ENCODE peak calls at places on chromosomes 2 and 18, in ten cellular contexts. Q, N, I, Z, A, R, H, E, G and P are unnamed samples. For H3K36me3, the result is how much of the 10 kb centered on the place peaks cover.

GRCh38 chr2:208570851-208571763 is 164.5 kb downstream of the PTH2R start:
- DNase-seq in Q (no peak), N (no peak), I (no peak), Z (no peak), A (no peak), R (no peak), H (no peak), E (no peak), G (no peak), P (no peak)

GRCh38 chr18:394276-394996 is 106.1 kb downstream of the COLEC12 start:
- DNase-seq in Q (no peak), N (no peak), I (no peak), Z (no peak), A (no peak), R (no peak), H (no peak), E (no peak), G (no peak), P (no peak)

GRCh38 chr2:149483004-149483605 is 104.5 kb downstream of the MMADHC start:
- DNase-seq in Q (no peak), N (no peak), I (no peak), Z (no peak), A (no peak), R (no peak), H (no peak), E (no peak), G (no peak), P (no peak)

GRCh38 chr2:207205173-207205957 is 39.6 kb upstream of the KLF7 start:
- DNase-seq in Q (no peak), N (no peak), I (no peak), Z (no peak), A (no peak), R (no peak), H (no peak), E (no peak), G (no peak), P (no peak)

GRCh38 chr2:201358684-201359083 is 1.5 kb upstream of the FLACC1 start:
- DNase-seq in Q (no peak), N (no peak), I (no peak), Z (no peak), A (no peak), R (no peak), H (peak), E (peak), G (peak), P (no peak)

GRCh38 chr2:132448771-132449170 is 32.2 kb downstream of the GPR39 start:
- DNase-seq in Q (peak), N (no peak), I (peak), Z (no peak), A (no peak), R (no peak), H (no peak), E (no peak), G (peak), P (no peak)

GRCh38 chr2:12965540-12966269 is 249.0 kb downstream of the TRIB2 start:
- DNase-seq in Q (no peak), N (no peak), I (no peak), Z (no peak), A (no peak), R (no peak), H (no peak), E (peak), G (peak), P (no peak)

GRCh38 chr2:71129891-71130324 is at the start of gene MCEE:
- DNase-seq in Q (peak), N (peak), I (peak), Z (peak), A (peak), R (peak), H (peak), E (peak), G (no peak), P (peak)

GRCh38 chr2:158181171-158181570 is 79.5 kb downstream of the UPP2 start:
- DNase-seq in Q (no peak), N (no peak), I (no peak), Z (no peak), A (no peak), R (no peak), H (no peak), E (peak), G (no peak), P (no peak)

DNA sequence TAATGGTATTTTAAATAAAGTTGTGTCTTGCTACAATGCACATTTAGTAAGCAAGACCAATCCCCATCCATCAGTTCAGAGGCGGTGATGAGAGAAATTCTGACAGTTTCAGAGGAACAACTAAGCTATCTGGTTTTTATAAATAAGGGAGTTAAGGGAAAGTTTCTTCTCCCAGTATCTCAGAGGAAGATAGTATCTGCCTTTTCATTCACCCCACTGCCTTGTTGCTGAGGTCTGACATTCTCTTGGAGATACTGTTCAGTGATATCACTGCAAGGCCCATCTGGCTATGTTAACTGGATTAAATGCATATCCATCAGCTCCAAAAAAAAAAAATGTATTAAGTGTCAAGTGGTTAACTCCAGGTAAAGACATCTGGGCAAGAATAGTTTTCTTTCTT is 47.9 kb downstream of the RBMS1 start:
- DNase-seq in Q (no peak), N (no peak), I (no peak), Z (no peak), A (no peak), R (no peak), H (no peak), E (no peak), G (no peak), P (no peak)
- H3K4me3 ChIP-seq in Q (no peak), N (no peak), I (no peak), Z (no peak), A (no peak), R (no peak), H (no peak), E (no peak), G (no peak), P (no peak)

GRCh38 chr18:79979843-79980242 is 8.5 kb downstream of the TXNL4A start:
- DNase-seq in Q (no peak), N (no peak), I (no peak), Z (no peak), A (no peak), R (no peak), H (no peak), E (no peak), G (no peak), P (no peak)
- H3K36me3 ChIP-seq in Q (under half), N (under half), I (half or more), Z (under half), A (under half), R (under half), H (under half), E (under half), G (under half), P (under half)

DNA sequence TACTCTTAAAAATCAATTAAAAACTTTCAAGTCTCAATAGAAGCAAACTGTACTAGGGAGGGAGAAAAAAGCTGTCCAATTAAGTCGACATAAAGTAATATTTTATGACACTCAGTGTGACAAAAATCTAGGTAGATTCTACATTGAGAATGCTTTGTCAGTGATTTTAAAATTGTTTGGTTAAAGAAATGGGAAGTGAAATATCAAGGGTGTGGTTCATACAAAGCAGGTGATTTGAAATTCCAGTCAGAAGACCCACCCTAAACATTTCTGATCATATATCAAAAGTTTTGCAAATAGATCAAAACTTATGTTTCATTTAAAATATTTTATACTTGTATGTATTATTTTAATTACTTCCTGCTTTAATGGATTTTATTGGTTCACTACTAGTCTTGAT is 338.9 kb upstream of the DCC start:
- DNase-seq in Q (no peak), N (no peak), I (no peak), Z (no peak), A (no peak), R (no peak), H (no peak), E (no peak), G (no peak), P (no peak)
- H3K4me3 ChIP-seq in Q (no peak), N (no peak), I (no peak), Z (no peak), A (no peak), R (no peak), H (no peak), E (no peak), G (no peak), P (no peak)

DNA sequence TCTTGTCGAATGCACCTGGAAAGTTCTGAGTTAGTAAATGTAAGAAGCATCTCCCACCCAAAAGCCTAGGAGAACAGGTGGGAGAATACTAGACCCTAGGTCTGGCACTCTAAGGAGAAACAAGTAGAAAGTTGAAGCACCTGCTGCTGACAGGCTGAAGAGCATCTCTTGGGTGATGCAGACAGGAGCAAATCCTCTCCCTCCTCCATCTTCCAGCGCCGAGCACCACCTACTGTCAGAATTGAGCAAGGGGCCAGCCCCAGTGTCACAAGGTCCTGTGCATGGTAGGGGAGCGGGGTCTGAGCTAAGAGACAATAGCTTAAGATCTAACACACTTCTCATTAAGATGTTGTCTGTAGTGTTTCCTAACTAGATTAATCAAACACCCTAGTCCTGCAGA is 52.9 kb downstream of the HK2 start:
- DNase-seq in Q (no peak), N (no peak), I (no peak), Z (no peak), A (no peak), R (no peak), H (no peak), E (no peak), G (no peak), P (no peak)
- H3K36me3 ChIP-seq in Q (half or more), N (under half), I (half or more), Z (half or more), A (under half), R (under half), H (half or more), E (under half), G (under half), P (half or more)

GRCh38 chr2:109331864-109332848 is 203.2 kb downstream of the SH3RF3 start:
- DNase-seq in Q (no peak), N (peak), I (no peak), Z (peak), A (peak), R (peak), H (peak), E (peak), G (no peak), P (peak)
- H3K4me3 ChIP-seq in Q (no peak), N (peak), I (no peak), Z (peak), A (no peak), R (peak), H (peak), E (no peak), G (no peak), P (no peak)